ENCODE peak calls at places on chromosomes 13 and 19, in eight cellular contexts. V, T, M, A, C, R, O and J are unnamed samples.

GRCh38 chr13:101499406-101499805 is 46.9 kb downstream of the ITGBL1 start:
- DNase-seq in M (no peak), R (no peak), A (no peak), T (no peak), V (no peak), O (no peak), C (no peak), J (no peak)

GRCh38 chr19:44869728-44870470 is 21.2 kb upstream of the TOMM40 start:
- DNase-seq in C (no peak), M (peak), R (peak), V (no peak), A (no peak), O (peak), T (no peak), J (no peak)

GRCh38 chr13:99296270-99296865 is 10.8 kb downstream of the GPR183 start:
- DNase-seq in O (no peak), C (no peak), T (no peak), A (no peak), M (no peak), V (peak), R (no peak), J (no peak)

GRCh38 chr19:2820112-2820702 is 539 bp downstream of the ZNF554 start:
- DNase-seq in O (no peak), A (no peak), V (no peak), M (peak), T (no peak), C (no peak), R (peak), J (peak)

GRCh38 chr19:872266-872951 is 12.9 kb downstream of the CFD start:
- DNase-seq in A (peak), C (peak), M (peak), V (peak), T (peak), R (peak), O (no peak), J (no peak)

GRCh38 chr13:101209206-101209893 is 207.0 kb downstream of the NALCN start:
- DNase-seq in T (no peak), C (no peak), R (no peak), A (no peak), O (no peak), M (no peak), V (no peak), J (no peak)

GRCh38 chr19:32458500-32459123 is 53.0 kb downstream of the DPY19L3 start:
- DNase-seq in V (no peak), C (no peak), O (no peak), R (no peak), M (no peak), A (no peak), T (no peak), J (no peak)

GRCh38 chr13:18236528-18236815 is 945.2 kb downstream of the TUBA3C start:
- DNase-seq in V (no peak), C (no peak), O (no peak), A (no peak), T (no peak), M (no peak), R (no peak), J (no peak)

GRCh38 chr13:74128171-74128767 is 5.9 kb downstream of the KLF12 start:
- DNase-seq in C (no peak), R (no peak), O (peak), A (no peak), T (no peak), V (no peak), M (no peak), J (no peak)

GRCh38 chr19:8423821-8424223 is 10.7 kb downstream of the MARCHF2 start:
- DNase-seq in M (peak), T (peak), R (peak), C (no peak), O (peak), V (no peak), A (no peak), J (peak)

GRCh38 chr19:10773969-10774368 is 56.1 kb downstream of the DNM2 start:
- DNase-seq in A (no peak), M (no peak), O (no peak), C (no peak), V (no peak), T (no peak), R (no peak), J (no peak)

GRCh38 chr19:23525265-23525862 is 130.1 kb upstream of the ZNF91 start:
- DNase-seq in C (no peak), V (no peak), M (peak), T (no peak), R (no peak), O (no peak), A (no peak), J (no peak)
- H3K27ac ChIP-seq in C (no peak), V (no peak), M (peak), T (peak), R (no peak), O (no peak), A (no peak), J (no peak)

GRCh38 chr13:29993196-29993595 is 142.8 kb upstream of the UBL3 start:
- DNase-seq in M (no peak), C (no peak), V (no peak), A (no peak), T (no peak), O (no peak), R (no peak), J (no peak)

GRCh38 chr13:29996316-29996715 is 145.9 kb upstream of the UBL3 start:
- DNase-seq in M (no peak), A (no peak), O (no peak), R (no peak), V (no peak), C (no peak), T (no peak), J (no peak)

GRCh38 chr13:29991343-29991742 is 140.9 kb upstream of the UBL3 start:
- DNase-seq in V (no peak), A (no peak), C (no peak), R (no peak), T (no peak), M (no peak), O (peak), J (no peak)

GRCh38 chr13:29993716-29994488 is 143.5 kb upstream of the UBL3 start:
- DNase-seq in R (no peak), T (no peak), V (no peak), C (no peak), O (peak), A (no peak), M (no peak), J (no peak)

DNA sequence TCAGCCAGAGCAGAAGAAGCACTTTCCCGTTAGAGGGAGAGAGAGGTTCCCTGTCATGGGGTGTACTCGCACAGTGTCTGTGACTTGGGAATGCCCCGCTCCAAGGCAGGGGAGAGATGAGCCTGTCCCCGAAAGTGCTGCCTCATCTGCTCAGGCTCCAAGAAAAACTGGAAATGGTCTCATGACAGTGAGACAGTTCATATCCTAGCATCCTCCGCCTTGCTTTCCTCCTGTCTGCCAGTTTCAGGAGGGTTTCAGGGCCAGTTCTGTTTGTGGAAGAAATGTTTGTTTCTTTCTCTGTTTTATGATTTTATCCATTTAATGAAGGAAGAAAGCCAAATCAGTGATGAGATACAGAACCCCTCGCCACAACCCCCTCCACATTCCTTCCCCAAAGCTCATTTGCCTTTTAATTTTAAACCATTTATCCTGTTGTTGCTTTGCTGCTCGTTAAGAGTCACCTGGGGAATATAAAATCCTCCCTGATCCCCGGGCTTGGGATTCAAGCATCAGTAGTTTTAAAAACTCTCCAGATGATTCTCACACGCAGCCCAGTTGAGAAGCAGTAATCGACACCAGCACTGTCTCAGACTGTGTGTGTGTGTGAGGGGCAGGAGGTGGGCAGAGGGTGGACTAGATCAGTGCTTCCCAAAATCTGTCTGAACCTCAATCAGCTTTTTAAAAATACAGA is 144.6 kb upstream of the UBL3 start:
- DNase-seq in C (no peak), M (no peak), R (no peak), A (no peak), V (no peak), O (no peak), T (no peak), J (no peak)
- H3K27ac ChIP-seq in C (no peak), M (no peak), R (no peak), A (no peak), V (no peak), O (peak), T (no peak), J (no peak)

DNA sequence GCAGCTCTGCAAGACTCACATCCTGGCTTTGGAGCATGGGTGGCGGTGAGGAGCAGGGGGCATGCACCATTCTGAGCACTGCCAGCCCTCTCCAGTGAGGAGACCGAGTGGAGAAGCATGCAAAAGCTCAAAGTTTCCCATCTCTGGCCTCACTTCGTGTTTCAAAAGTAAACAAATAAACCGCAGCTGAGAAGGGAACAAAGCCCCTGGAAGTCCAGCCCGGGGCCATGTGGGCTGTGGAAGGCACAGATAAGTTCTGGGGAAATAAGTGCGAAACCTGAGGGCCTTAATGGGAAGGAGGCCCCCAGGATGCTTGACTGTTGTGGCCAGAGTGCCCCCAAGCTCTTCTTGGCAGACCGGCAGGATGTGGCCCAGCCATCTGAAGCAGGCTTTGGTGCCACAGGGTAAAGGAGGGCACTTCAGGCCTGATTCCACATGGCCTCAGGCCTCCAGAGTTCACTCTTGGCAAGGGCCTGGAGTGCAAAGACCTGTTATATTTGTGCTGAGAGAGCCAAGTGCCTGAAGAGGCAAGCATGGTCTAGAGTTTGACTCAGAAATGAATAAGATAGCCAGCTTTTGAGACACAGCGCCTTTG is 1.2 kb downstream of the MEDAG start:
- DNase-seq in R (peak), A (no peak), O (no peak), C (no peak), V (no peak), M (no peak), T (no peak), J (no peak)
- H3K27ac ChIP-seq in R (peak), A (no peak), O (no peak), C (peak), V (no peak), M (peak), T (no peak), J (no peak)

GRCh38 chr13:106998664-106999063 is 430.7 kb upstream of the ARGLU1 start:
- DNase-seq in A (no peak), T (no peak), R (no peak), M (no peak), O (no peak), V (no peak), C (no peak), J (no peak)
- H3K27ac ChIP-seq in A (no peak), T (no peak), R (no peak), M (no peak), O (no peak), V (no peak), C (no peak), J (no peak)

GRCh38 chr13:114072421-114072820 is 60.0 kb downstream of the RASA3 start:
- DNase-seq in A (no peak), V (no peak), R (no peak), O (no peak), C (no peak), T (no peak), M (no peak), J (no peak)
- H3K27ac ChIP-seq in A (no peak), V (no peak), R (no peak), O (no peak), C (no peak), T (no peak), M (no peak), J (no peak)

DNA sequence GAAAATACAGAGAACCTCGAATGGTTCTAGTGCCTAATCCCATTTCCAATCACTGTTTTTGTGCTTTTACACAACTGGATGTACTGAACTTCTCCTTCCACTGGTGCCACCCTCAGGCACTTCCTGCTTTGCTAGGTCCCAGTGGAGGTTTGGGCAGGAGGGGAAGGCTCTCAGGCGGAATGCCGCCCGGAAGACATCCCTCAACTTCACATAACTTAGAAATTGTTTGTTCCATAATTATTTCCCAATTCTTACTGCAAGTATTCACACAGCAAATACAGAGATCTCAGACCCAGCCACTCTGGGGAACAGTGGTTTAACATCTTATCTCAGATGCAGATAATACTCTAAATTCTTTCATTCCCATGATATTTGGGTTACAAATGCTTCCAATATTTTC is 195.7 kb upstream of the IPO5 start:
- DNase-seq in A (no peak), V (no peak), R (no peak), T (no peak), M (no peak), C (no peak), O (no peak), J (no peak)
- H3K27ac ChIP-seq in A (no peak), V (no peak), R (peak), T (no peak), M (no peak), C (no peak), O (no peak), J (no peak)

GRCh38 chr19:53912653-53913052 is 3.6 kb downstream of the CACNG7 start:
- DNase-seq in A (no peak), T (no peak), C (no peak), V (no peak), R (no peak), O (no peak), M (no peak), J (no peak)
- H3K27ac ChIP-seq in A (no peak), T (no peak), C (no peak), V (no peak), R (no peak), O (no peak), M (no peak), J (no peak)

GRCh38 chr19:19404879-19405860 is at the start of gene GATAD2A:
- DNase-seq in O (peak), C (peak), M (peak), R (peak), A (peak), V (peak), T (peak), J (peak)
- H3K27ac ChIP-seq in O (peak), C (peak), M (peak), R (peak), A (peak), V (peak), T (peak), J (peak)

DNA sequence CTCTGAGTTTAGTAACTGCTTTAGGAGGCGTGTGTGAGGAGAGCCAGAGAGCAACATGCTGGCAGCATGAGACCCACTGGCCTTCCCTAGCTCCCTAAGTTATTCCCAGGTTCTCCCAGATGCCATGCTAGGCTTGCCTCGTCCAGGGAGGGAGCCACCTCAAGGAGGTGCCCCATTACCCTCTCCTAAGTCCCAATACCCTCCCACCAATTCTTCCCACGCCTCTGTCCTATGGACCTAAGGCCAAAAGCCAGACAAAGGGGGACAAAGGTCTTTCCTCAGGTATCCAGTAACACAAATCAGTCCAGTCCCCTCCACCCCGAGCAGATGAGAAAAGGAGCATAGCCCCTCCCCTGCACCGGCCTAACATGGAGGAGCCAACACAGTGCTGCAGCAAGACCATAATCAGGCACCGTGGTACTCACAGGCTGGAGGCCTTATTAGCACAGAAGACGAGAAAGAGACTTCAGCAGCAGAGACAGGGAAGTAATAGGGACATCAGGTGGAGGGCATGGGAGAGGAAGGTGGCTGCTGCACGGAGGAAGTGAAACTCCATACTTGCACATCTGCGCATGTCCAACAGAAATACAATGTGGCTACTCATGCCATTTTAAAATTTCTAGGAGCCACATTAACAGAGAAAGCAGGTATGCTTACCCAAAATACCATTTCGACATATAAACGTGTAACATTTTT is 46.3 kb downstream of the BRD4 start:
- DNase-seq in M (no peak), C (no peak), T (no peak), A (no peak), R (no peak), O (no peak), V (no peak), J (no peak)
- H3K27ac ChIP-seq in M (no peak), C (no peak), T (no peak), A (no peak), R (no peak), O (no peak), V (no peak), J (no peak)